ENCODE peak calls at places on chromosome 7, in five cellular contexts. F is endothelial cell of umbilical vein, B is prostate gland, R is GM12878, C is SK-N-MC. S is an unnamed sample.

GRCh38 chr7:137919987-137920386 is 73.2 kb upstream of the DGKI start:
- DNase-seq in F (no peak), B (no peak), R (no peak), C (no peak), S (no peak)

GRCh38 chr7:312409-312808 is 22.4 kb downstream of the FOXL3 start:
- DNase-seq in F (no peak), B (no peak), R (no peak), C (no peak), S (no peak)

GRCh38 chr7:79453558-79454324 is at the start of gene MAGI2:
- DNase-seq in F (peak), B (peak), R (no peak), C (no peak), S (peak)

GRCh38 chr7:1951600-1951999 is 281.1 kb downstream of the MAD1L1 start:
- DNase-seq in F (no peak), B (no peak), R (no peak), C (no peak), S (no peak)

GRCh38 chr7:128791968-128792319 is at the start of gene CCDC136:
- DNase-seq in F (no peak), B (no peak), R (no peak), C (no peak), S (peak)

GRCh38 chr7:131629203-131629871 is 72.9 kb upstream of the PODXL start:
- DNase-seq in F (peak), B (no peak), R (no peak), C (no peak), S (no peak)

GRCh38 chr7:35537067-35538023 is 157.6 kb downstream of the HERPUD2 start:
- DNase-seq in F (peak), B (peak), R (no peak), C (no peak), S (no peak)

GRCh38 chr7:23696916-23697441 is 13.0 kb upstream of the STK31 start:
- DNase-seq in F (peak), B (no peak), R (no peak), C (peak), S (no peak)

GRCh38 chr7:106864298-106865081 is 592 bp upstream of the PIK3CG start:
- DNase-seq in F (no peak), B (no peak), R (peak), C (no peak), S (no peak)

GRCh38 chr7:131057524-131058065 is 270.1 kb upstream of the MKLN1 start:
- DNase-seq in F (no peak), B (no peak), R (no peak), C (no peak), S (no peak)

DNA sequence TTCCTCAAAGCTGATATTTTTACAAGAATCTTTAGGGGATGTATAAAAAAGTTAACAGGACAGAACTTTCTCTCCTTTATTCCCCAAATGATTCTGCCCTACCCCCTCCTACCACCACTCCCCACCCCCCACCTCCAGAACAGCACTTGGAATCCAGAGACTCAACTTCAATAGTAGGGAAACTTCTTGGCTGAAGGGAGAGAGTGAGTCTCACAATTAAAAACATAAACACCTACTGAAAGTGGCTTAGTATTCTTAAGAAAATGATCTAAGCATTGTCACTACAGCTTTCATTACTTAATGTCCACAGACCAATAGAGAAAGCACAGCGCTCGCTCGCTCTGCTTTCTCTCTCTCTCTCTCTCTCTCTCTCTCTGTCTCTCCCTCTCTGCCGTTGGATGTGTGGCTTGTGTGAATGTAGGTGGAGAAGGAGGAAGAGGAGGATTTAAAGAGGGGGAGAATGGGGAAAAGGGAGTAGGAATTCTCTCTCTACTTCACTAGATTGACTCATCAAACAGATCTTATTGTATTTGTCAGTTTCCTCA is 1.5 kb upstream of the SEMA3A start:
- DNase-seq in F (no peak), B (no peak), R (no peak), C (no peak), S (no peak)
- H3K27ac ChIP-seq in F (no peak), B (peak), R (no peak), C (peak), S (peak)

GRCh38 chr7:148581685-148582084 is 8.9 kb upstream of the C7orf33 start:
- DNase-seq in F (no peak), B (no peak), R (no peak), C (no peak), S (no peak)
- TF ChIP-seq POLR2AphosphoS5 in F (no peak), B (no peak), R (no peak), C (no peak), S (no peak)

DNA sequence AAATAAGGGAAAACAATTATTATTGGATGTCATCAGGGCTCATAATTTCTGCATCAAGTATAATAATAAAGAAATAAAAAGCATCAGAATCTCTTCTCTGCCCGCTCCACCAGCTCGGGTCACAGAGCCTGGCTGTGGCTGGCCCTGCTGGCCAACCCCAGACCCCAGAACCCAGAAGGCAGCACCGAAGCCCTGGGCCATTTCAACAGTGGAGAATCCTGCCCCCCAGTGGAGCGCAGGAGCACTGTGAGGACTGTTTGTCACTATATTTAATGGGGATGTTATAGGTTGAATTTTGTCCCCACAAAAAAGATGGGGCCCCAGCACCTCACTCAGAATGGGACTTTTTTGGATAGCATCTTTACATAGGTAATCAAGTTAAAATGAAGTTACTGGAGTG is 27.3 kb downstream of the DENND11 start:
- DNase-seq in F (no peak), B (no peak), R (no peak), C (no peak), S (no peak)
- H3K27ac ChIP-seq in F (peak), B (no peak), R (no peak), C (no peak), S (peak)

GRCh38 chr7:90229728-90230127 is 15.2 kb upstream of the CFAP69 start:
- DNase-seq in F (no peak), B (no peak), R (no peak), C (no peak), S (no peak)
- TF ChIP-seq POLR2AphosphoS5 in F (no peak), B (no peak), R (no peak), C (no peak), S (no peak)

DNA sequence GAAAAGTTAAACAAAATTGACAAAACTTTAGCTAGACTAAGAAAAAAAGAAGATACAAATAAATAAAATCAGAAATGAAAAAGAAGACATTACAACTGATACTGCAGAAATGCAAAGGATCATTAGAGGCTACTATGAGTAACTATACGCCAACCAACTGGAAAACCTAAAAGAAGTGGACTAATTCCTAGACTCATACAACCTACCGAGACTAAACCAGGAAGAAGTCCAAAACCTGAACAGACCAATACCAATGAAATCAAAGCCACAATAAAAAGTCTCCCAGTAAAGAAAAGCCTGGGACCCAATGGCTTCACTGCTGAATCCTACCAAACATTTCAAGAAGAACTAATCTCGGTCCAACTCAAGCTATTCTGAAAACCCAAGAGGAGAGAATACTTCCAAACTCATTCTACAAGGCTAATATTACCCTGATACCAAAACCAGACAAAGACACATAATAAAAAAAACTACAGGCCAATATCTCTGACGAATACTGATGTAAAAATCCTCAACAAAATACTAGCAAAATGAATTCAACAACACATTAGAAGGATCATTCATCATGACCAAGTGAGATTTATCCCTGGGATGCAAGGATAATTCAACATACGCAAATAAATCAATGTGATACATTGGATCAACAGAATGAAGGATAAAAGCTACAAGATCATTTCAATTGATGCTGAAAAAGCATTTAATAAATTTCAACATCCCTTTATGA is 20.3 kb downstream of the ELAPOR2 start:
- DNase-seq in F (peak), B (no peak), R (no peak), C (no peak), S (no peak)
- H3K27ac ChIP-seq in F (no peak), B (no peak), R (no peak), C (peak), S (no peak)